ENCODE peak calls at places on chromosome 16, in eight cellular contexts. W is OCI-LY7, Z is MM.1S, S is GM23248, J is GM23338, C is mesenchymal stem cell, L is neuronal stem cell, B is H1. A is an unnamed sample.

GRCh38 chr16:76696876-76697275 is 419.7 kb downstream of the CNTNAP4 start:
- DNase-seq in W (no peak), Z (no peak), S (no peak), J (no peak), C (no peak), L (no peak), B (no peak), A (no peak)

GRCh38 chr16:66004706-66005105 is 361.8 kb upstream of the CDH5 start:
- DNase-seq in W (no peak), Z (no peak), S (peak; percentile 41), J (no peak), C (no peak), L (no peak), B (no peak), A (no peak)

GRCh38 chr16:55302635-55303034 is 21.4 kb upstream of the IRX6 start:
- DNase-seq in W (no peak), Z (no peak), S (no peak), J (peak; percentile 51), C (no peak), L (no peak), B (no peak), A (no peak)

GRCh38 chr16:30992931-30993816 is 8.2 kb downstream of the HSD3B7 start:
- DNase-seq in W (no peak), Z (no peak), S (no peak), J (no peak), C (no peak), L (no peak), B (no peak), A (no peak)

GRCh38 chr16:89000207-89000959 is 23.4 kb upstream of the CBFA2T3 start:
- DNase-seq in W (no peak), Z (no peak), S (no peak), J (no peak), C (no peak), L (no peak), B (no peak), A (no peak)

GRCh38 chr16:20911361-20911760 is 10.8 kb downstream of the LYRM1 start:
- DNase-seq in W (no peak), Z (no peak), S (peak; percentile 88), J (no peak), C (peak; percentile 50), L (no peak), B (no peak), A (no peak)

GRCh38 chr16:84941916-84942315 is 69.4 kb downstream of the ZDHHC7 start:
- DNase-seq in W (no peak), Z (no peak), S (peak; percentile 91), J (no peak), C (peak; percentile 82), L (no peak), B (no peak), A (peak; percentile 49)

GRCh38 chr16:74304164-74304834 is 7.7 kb downstream of the PSMD7 start:
- DNase-seq in W (peak; percentile 34), Z (no peak), S (peak; percentile 43), J (peak; percentile 35), C (no peak), L (no peak), B (no peak), A (no peak)

GRCh38 chr16:30113031-30113710 is at the start of gene GDPD3:
- DNase-seq in W (no peak), Z (no peak), S (peak; percentile 44), J (no peak), C (no peak), L (no peak), B (no peak), A (peak; percentile 66)

GRCh38 chr16:86929149-86929871 is 351.0 kb downstream of the FOXL1 start:
- DNase-seq in W (no peak), Z (no peak), S (peak; percentile 77), J (no peak), C (peak; percentile 86), L (no peak), B (no peak), A (peak; percentile 46)

GRCh38 chr16:14436410-14436955 is 193.6 kb downstream of the PARN start:
- DNase-seq in W (no peak), Z (no peak), S (no peak), J (no peak), C (no peak), L (no peak), B (no peak), A (no peak)

GRCh38 chr16:10828851-10829331 is 10.3 kb upstream of the TVP23A start:
- DNase-seq in W (no peak), Z (no peak), S (peak; percentile 93), J (peak; percentile 30), C (no peak), L (no peak), B (no peak), A (peak; percentile 75)

GRCh38 chr16:76114681-76115080 is 162.5 kb upstream of the CNTNAP4 start:
- DNase-seq in W (no peak), Z (no peak), S (no peak), J (no peak), C (no peak), L (no peak), B (no peak), A (no peak)

GRCh38 chr16:47847220-47847970 is 308.4 kb downstream of the ABCC12 start:
- DNase-seq in W (no peak), Z (no peak), S (no peak), J (no peak), C (peak; percentile 24), L (no peak), B (no peak), A (no peak)

GRCh38 chr16:67068212-67068753 is 39.3 kb downstream of the CBFB start:
- DNase-seq in W (no peak), Z (no peak), S (peak; percentile 53), J (no peak), C (peak; percentile 33), L (no peak), B (no peak), A (no peak)

GRCh38 chr16:78184554-78185183 is 85.2 kb downstream of the WWOX start:
- DNase-seq in W (no peak), Z (no peak), S (peak; percentile 35), J (no peak), C (peak; percentile 88), L (no peak), B (no peak), A (peak; percentile 59)

GRCh38 chr16:57003439-57004386 is 14.4 kb downstream of the NLRC5 start:
- DNase-seq in W (peak; percentile 76), Z (no peak), S (no peak), J (peak; percentile 25), C (no peak), L (no peak), B (no peak), A (no peak)

GRCh38 chr16:21263640-21264211 is 14.4 kb downstream of the CRYM start:
- DNase-seq in W (peak; percentile 53), Z (peak; percentile 33), S (peak; percentile 61), J (no peak), C (no peak), L (no peak), B (no peak), A (peak; percentile 43)

DNA sequence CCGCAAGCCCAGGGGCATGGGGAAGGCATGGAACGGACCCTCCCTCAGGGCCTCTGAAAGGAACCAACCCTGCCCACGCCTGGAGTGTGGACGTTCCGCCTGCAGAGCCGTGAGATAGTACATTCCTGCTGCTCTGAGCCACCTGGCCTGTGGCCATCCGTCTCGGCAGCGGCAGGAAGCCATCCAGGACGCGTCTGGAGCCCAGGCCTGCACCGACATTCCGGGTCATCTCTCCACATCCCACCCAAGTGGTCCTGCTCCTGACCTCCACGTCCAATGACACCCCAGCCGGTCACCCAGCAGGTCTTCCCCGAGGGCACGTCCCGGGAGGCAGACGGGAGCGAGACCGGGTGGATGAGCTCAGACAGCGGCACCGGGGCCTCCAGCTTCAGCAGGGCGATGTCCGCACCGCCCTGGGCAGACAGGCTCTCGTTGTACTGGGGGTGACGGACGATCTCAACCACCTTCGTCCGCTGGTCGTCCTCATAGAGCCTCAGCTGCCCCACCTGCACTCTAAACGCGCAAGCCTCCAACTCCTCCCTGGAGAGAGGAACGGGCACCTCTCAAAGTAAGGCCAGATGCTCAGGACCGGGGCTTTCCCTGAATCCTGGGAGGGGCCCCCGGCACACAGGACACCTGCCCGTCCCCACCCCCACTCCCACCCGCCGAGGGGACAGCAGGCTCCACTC is 21.3 kb upstream of the UBE2I start:
- DNase-seq in W (no peak), Z (no peak), S (peak; percentile 64), J (no peak), C (no peak), L (no peak), B (no peak), A (no peak)
- H3K4me2 ChIP-seq in W (no peak overlapping the region), Z (no peak overlapping the region), S (no peak overlapping the region), J (no peak overlapping the region), C (no peak overlapping the region), L (no peak overlapping the region), B (no peak overlapping the region), A (no peak overlapping the region)

GRCh38 chr16:49931931-49932330 is 76.0 kb upstream of the ZNF423 start:
- DNase-seq in W (no peak), Z (no peak), S (no peak), J (no peak), C (no peak), L (no peak), B (no peak), A (no peak)
- H3K4me2 ChIP-seq in W (no peak overlapping the region), Z (no peak overlapping the region), S (no peak overlapping the region), J (no peak overlapping the region), C (no peak overlapping the region), L (no peak overlapping the region), B (no peak overlapping the region), A (no peak overlapping the region)

GRCh38 chr16:69463876-69464275 is 39.5 kb downstream of the CYB5B start:
- DNase-seq in W (no peak), Z (no peak), S (no peak), J (no peak), C (no peak), L (no peak), B (no peak), A (no peak)
- H3K4me2 ChIP-seq in W (no peak overlapping the region), Z (no peak overlapping the region), S (no peak overlapping the region), J (no peak overlapping the region), C (no peak overlapping the region), L (no peak overlapping the region), B (no peak overlapping the region), A (no peak overlapping the region)

GRCh38 chr16:3577302-3577752 is at the start of gene NLRC3:
- DNase-seq in W (peak; percentile 73), Z (no peak), S (no peak), J (no peak), C (no peak), L (no peak), B (no peak), A (no peak)

GRCh38 chr16:3576211-3576610 is 992 bp downstream of the NLRC3 start:
- DNase-seq in W (peak; percentile 29), Z (no peak), S (no peak), J (no peak), C (no peak), L (no peak), B (no peak), A (no peak)

GRCh38 chr16:3575491-3575890 is 1.7 kb downstream of the NLRC3 start:
- DNase-seq in W (no peak), Z (no peak), S (no peak), J (no peak), C (no peak), L (no peak), B (no peak), A (no peak)

GRCh38 chr16:3573146-3573815 is 3.9 kb downstream of the NLRC3 start:
- DNase-seq in W (no peak), Z (no peak), S (no peak), J (no peak), C (no peak), L (no peak), B (no peak), A (no peak)

DNA sequence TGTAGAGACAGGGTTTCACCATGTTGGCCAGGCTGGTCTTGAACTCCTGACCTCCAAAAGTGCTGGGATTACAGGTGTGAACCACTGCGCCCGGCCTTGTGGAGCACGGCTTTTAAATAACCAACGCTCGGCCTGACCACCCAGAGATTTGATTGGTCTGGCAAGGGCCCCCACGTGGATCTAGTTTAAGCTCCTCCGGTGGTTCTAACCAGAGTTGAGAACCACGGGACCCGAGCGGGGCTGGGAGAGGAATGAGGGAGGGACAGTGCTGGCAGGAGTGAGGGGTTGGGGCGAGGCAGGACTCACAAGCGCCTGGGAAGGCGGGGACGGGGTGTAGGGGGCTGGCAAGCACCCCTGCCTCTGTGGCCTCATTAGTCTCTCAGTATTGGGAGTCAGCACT is 3.0 kb downstream of the NLRC3 start:
- DNase-seq in W (no peak), Z (no peak), S (no peak), J (no peak), C (no peak), L (no peak), B (no peak), A (no peak)
- H3K4me2 ChIP-seq in W (peak overlapping the region; percentile 68), Z (no peak overlapping the region), S (no peak overlapping the region), J (no peak overlapping the region), C (no peak overlapping the region), L (no peak overlapping the region), B (no peak overlapping the region), A (no peak overlapping the region)